ENCODE peak calls at places on chromosomes 2 and 18, in nine cellular contexts. One of them, this sample, is unnamed.

GRCh38 chr2:241066893-241067341 is 35.2 kb downstream of the MTERF4 start:
- DNase-seq in NCI-H510A treated with DMSO at 0.1 percent for 48 hours: no peak
- DNase-seq in central memory CD4-positive, alpha-beta T cell: no peak
- DNase-seq in NCI-H446 treated with DMSO at 0.1 percent for 48 hours: no peak
- DNase-seq in sciatic nerve: no peak
- DNase-seq in T-helper 9 cell: no peak
- DNase-seq in HT1080: peak; percentile 32
- DNase-seq in GM04504: no peak
- DNase-seq in HS-5: no peak
- DNase-seq in this sample: no peak

GRCh38 chr18:29225351-29225750 is 1048.4 kb upstream of the CDH2 start:
- DNase-seq in HT1080: peak; percentile 3
- DNase-seq in sciatic nerve: no peak
- DNase-seq in HS-5: no peak
- DNase-seq in NCI-H446 treated with DMSO at 0.1 percent for 48 hours: no peak
- DNase-seq in central memory CD4-positive, alpha-beta T cell: no peak
- DNase-seq in NCI-H510A treated with DMSO at 0.1 percent for 48 hours: no peak
- DNase-seq in T-helper 9 cell: no peak
- DNase-seq in GM04504: no peak
- DNase-seq in this sample: no peak

GRCh38 chr2:146734042-146734715 is 1110.7 kb upstream of the ACVR2A start:
- DNase-seq in T-helper 9 cell: no peak
- DNase-seq in HT1080: peak; percentile 62
- DNase-seq in sciatic nerve: no peak
- DNase-seq in GM04504: peak; percentile 15
- DNase-seq in HS-5: peak; percentile 33
- DNase-seq in central memory CD4-positive, alpha-beta T cell: no peak
- DNase-seq in NCI-H510A treated with DMSO at 0.1 percent for 48 hours: peak; percentile 70
- DNase-seq in NCI-H446 treated with DMSO at 0.1 percent for 48 hours: peak; percentile 36
- DNase-seq in this sample: peak; percentile 40

GRCh38 chr2:27544143-27544821 is 38.6 kb upstream of the ZNF512 start:
- DNase-seq in HT1080: no peak
- DNase-seq in NCI-H510A treated with DMSO at 0.1 percent for 48 hours: no peak
- DNase-seq in GM04504: no peak
- DNase-seq in T-helper 9 cell: no peak
- DNase-seq in sciatic nerve: no peak
- DNase-seq in HS-5: no peak
- DNase-seq in NCI-H446 treated with DMSO at 0.1 percent for 48 hours: no peak
- DNase-seq in central memory CD4-positive, alpha-beta T cell: no peak
- DNase-seq in this sample: no peak

GRCh38 chr2:109112-109809 is 63.0 kb upstream of the FAM110C start:
- DNase-seq in central memory CD4-positive, alpha-beta T cell: no peak
- DNase-seq in HT1080: no peak
- DNase-seq in sciatic nerve: no peak
- DNase-seq in HS-5: no peak
- DNase-seq in T-helper 9 cell: no peak
- DNase-seq in NCI-H446 treated with DMSO at 0.1 percent for 48 hours: no peak
- DNase-seq in GM04504: no peak
- DNase-seq in NCI-H510A treated with DMSO at 0.1 percent for 48 hours: no peak
- DNase-seq in this sample: no peak

GRCh38 chr18:35949090-35949489 is 23.4 kb upstream of the RMP24 start:
- DNase-seq in HS-5: no peak
- DNase-seq in HT1080: no peak
- DNase-seq in NCI-H446 treated with DMSO at 0.1 percent for 48 hours: no peak
- DNase-seq in sciatic nerve: no peak
- DNase-seq in central memory CD4-positive, alpha-beta T cell: no peak
- DNase-seq in T-helper 9 cell: no peak
- DNase-seq in GM04504: no peak
- DNase-seq in NCI-H510A treated with DMSO at 0.1 percent for 48 hours: no peak
- DNase-seq in this sample: no peak

GRCh38 chr18:8389391-8390340 is 219.6 kb upstream of the RAB12 start:
- DNase-seq in central memory CD4-positive, alpha-beta T cell: no peak
- DNase-seq in T-helper 9 cell: peak; percentile 28
- DNase-seq in NCI-H510A treated with DMSO at 0.1 percent for 48 hours: peak; percentile 78
- DNase-seq in HS-5: peak; percentile 4
- DNase-seq in HT1080: peak; percentile 58
- DNase-seq in GM04504: peak; percentile 40
- DNase-seq in sciatic nerve: peak; percentile 84
- DNase-seq in NCI-H446 treated with DMSO at 0.1 percent for 48 hours: no peak
- DNase-seq in this sample: peak; percentile 76

GRCh38 chr2:128195435-128195984 is 104.5 kb downstream of the UGGT1 start:
- DNase-seq in HT1080: no peak
- DNase-seq in HS-5: no peak
- DNase-seq in NCI-H446 treated with DMSO at 0.1 percent for 48 hours: no peak
- DNase-seq in sciatic nerve: no peak
- DNase-seq in GM04504: no peak
- DNase-seq in central memory CD4-positive, alpha-beta T cell: no peak
- DNase-seq in NCI-H510A treated with DMSO at 0.1 percent for 48 hours: peak; percentile 31
- DNase-seq in T-helper 9 cell: no peak
- DNase-seq in this sample: no peak

This sample was measured in retina.